ENCODE peak calls at places on chromosomes 2 and 18, in five cellular contexts. I, E, O, R and Z are unnamed samples.

GRCh38 chr2:52475600-52475999 is 1292.0 kb upstream of the CHAC2 start:
- DNase-seq in I (no peak), E (no peak), O (no peak), R (no peak), Z (no peak)

GRCh38 chr2:241673797-241674725 is 12.6 kb downstream of the DTYMK start:
- DNase-seq in I (no peak), E (peak), O (no peak), R (peak), Z (no peak)

GRCh38 chr2:218607436-218608115 is at the start of gene PLCD4:
- DNase-seq in I (no peak), E (no peak), O (no peak), R (peak), Z (no peak)

GRCh38 chr2:119218478-119219064 is 5.1 kb upstream of the STEAP3 start:
- DNase-seq in I (no peak), E (no peak), O (peak), R (peak), Z (no peak)

GRCh38 chr2:71646028-71646427 is 192.7 kb downstream of the DYSF start:
- DNase-seq in I (no peak), E (no peak), O (peak), R (peak), Z (no peak)

GRCh38 chr2:109447251-109447661 is 166.5 kb downstream of the SEPTIN10 start:
- DNase-seq in I (no peak), E (no peak), O (no peak), R (no peak), Z (peak)

GRCh38 chr18:76685860-76686259 is 136.5 kb upstream of the ZNF236 start:
- DNase-seq in I (no peak), E (no peak), O (no peak), R (no peak), Z (no peak)

GRCh38 chr2:197356136-197356535 is 45.6 kb upstream of the ANKRD44 start:
- DNase-seq in I (no peak), E (no peak), O (no peak), R (no peak), Z (no peak)

GRCh38 chr2:221571108-221571390 is 1.1 kb downstream of the EPHA4 start:
- DNase-seq in I (no peak), E (no peak), O (no peak), R (no peak), Z (no peak)

GRCh38 chr2:241137276-241138190 is 11.7 kb downstream of the PASK start:
- DNase-seq in I (no peak), E (peak), O (no peak), R (no peak), Z (no peak)

GRCh38 chr18:48835119-48835518 is 115.6 kb downstream of the SMAD7 start:
- DNase-seq in I (peak), E (no peak), O (no peak), R (no peak), Z (no peak)

GRCh38 chr2:100623921-100624320 is 61.1 kb downstream of the PDCL3 start:
- DNase-seq in I (no peak), E (no peak), O (no peak), R (no peak), Z (no peak)

GRCh38 chr2:43049836-43050796 is 176.3 kb downstream of the ZFP36L2 start:
- DNase-seq in I (no peak), E (no peak), O (no peak), R (no peak), Z (no peak)
- H3K27ac ChIP-seq in I (peak), E (no peak), O (no peak), R (no peak), Z (no peak)

GRCh38 chr2:19901201-19901457 is 654 bp downstream of the TTC32 start:
- DNase-seq in I (no peak), E (no peak), O (no peak), R (no peak), Z (no peak)

GRCh38 chr2:19898592-19899329 is 3.0 kb downstream of the TTC32 start:
- DNase-seq in I (no peak), E (no peak), O (no peak), R (no peak), Z (no peak)

GRCh38 chr2:19900536-19901200 is 1.1 kb downstream of the TTC32 start:
- DNase-seq in I (no peak), E (no peak), O (no peak), R (no peak), Z (no peak)

GRCh38 chr2:19901458-19902271 is at the start of gene TTC32:
- DNase-seq in I (peak), E (peak), O (peak), R (peak), Z (peak)

DNA sequence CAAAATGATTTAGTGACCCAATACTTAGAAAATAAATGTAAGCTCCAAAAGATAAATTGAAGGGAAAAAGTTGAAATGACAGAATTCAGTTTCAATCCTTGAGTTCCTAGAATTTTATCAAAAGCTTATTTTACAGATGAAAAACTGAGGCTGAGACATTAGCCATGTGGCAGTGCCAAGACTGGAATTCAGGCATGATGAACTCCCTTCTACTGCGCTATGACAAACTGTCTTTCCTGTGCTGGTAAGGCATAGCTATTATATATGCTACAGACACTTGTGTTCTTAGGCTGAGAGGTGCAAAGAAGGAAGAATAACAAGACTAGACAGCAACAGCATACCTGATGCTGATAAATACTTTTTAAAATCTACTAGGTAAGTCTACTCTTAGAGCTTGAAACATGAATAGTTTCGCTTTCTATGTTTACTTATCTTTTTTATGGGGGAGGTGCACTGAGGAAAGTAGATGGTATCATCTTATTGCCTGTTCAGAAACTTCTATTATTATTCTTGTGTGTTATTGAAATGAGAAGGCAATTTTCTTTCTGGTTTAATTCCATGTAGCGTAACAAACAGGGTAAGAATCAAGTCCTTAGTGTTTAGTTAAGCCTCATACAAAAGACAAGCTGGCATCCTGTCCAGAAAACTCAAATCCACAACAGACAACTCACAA is 1.8 kb downstream of the TTC32 start:
- DNase-seq in I (no peak), E (no peak), O (no peak), R (no peak), Z (no peak)
- H3K27ac ChIP-seq in I (peak), E (peak), O (peak), R (peak), Z (no peak)

GRCh38 chr2:31957748-31958717 is 52.8 kb downstream of the MEMO1 start:
- DNase-seq in I (no peak), E (no peak), O (no peak), R (no peak), Z (no peak)

GRCh38 chr2:31950946-31951562 is 59.8 kb downstream of the MEMO1 start:
- DNase-seq in I (no peak), E (no peak), O (no peak), R (no peak), Z (no peak)

DNA sequence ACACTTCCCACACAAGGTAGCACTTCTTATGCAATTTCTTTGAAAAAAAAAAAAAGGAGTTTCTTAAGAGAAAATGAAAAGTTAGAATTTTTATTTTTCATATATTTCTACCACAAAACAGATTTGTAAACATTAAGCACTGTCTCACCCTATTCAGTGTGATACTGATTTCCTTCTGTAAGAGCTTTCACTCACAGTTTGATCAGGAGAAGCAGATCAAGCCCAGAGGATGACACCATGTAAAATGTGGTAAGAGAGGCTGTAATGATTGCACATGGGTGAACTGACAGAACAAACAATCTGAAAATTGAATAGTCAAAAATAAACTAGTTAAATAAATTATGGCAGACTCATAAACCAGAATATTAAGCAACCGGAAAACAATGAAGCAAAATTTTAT is 54.5 kb downstream of the MEMO1 start:
- DNase-seq in I (no peak), E (no peak), O (no peak), R (no peak), Z (no peak)
- H3K27ac ChIP-seq in I (no peak), E (peak), O (no peak), R (no peak), Z (no peak)

DNA sequence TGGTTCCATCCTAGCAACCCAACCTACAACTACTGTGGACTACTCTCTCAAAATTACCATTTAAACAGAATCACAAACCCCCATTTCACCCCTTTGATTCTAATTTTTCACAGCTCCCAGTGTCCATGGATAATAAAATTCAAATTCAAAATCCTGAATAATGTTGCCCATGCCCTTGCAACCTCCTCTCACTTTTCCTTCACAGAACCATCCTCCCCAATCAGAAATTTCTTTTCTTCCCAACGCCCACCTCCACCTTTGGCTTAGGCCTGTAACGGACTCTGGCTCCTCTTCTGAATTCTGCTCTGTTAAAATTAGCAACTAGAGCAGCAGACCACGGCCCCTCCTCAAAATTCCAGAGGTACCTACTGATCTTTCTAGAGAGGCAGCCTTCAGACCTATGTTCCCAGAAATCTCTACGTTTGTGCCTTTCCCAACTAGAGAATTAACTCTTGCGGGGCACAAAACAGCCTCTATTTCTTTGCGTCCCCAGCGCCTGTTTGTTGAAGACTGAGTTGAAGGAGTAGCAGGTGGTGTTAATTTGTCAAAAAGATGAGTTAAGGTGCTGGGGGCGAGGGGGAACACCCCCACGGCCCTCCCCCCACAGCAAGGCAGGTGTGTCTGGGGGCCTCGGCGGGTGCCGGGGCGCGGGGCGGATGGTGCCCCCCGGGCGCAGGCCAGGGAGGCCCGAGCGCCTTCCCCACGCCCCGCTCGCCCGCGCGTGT is 428 bp upstream of the MAP3K20 start:
- DNase-seq in I (no peak), E (no peak), O (no peak), R (no peak), Z (no peak)
- H3K27ac ChIP-seq in I (peak), E (peak), O (peak), R (peak), Z (peak)

DNA sequence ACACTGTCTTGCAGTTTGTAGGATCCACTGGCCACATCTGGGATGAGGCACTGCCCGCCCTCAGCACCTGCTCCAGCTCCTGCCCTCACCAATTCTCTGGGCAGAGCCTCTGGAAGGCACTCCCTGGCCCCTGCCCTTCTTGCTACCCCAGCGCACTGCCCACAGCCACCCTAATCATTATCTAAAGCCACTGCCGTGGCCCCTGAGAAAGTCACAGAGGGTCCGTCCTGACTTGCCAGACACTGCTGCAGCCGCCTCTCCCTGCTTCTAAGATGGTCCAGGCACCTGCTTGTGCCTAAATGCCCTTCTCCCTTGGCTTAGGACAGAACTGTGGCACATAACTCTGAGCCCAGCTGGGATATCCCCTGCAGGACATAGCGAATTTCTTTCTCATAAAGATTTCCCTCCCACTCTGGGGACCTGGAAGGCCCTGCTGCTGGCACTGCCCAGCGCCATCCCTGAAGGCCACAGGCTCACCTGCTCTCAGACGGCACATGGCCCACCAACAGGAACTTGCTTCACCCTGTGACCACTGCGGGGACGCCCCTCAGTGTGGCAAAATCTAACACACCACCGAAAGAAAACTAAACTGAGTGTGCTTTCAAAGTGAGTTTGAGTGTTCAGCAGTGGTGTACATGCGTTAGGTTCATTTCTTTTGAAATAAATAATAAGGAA is 244.9 kb downstream of the HDAC4 start:
- DNase-seq in I (no peak), E (peak), O (peak), R (no peak), Z (no peak)
- H3K27ac ChIP-seq in I (no peak), E (no peak), O (no peak), R (no peak), Z (peak)